ENCODE peak calls at places on chromosomes 12 and 14, in seven cellular contexts. P is stimulated activated CD4-positive, alpha-beta T cell treated with anti-CD3 and anti-CD28 coated beads, Interleukin-1b, Interleukin-23, amount 100 ng/mL, for 1 hour; T is endothelial cell; Y is WTC11; X is WERI-Rb-1; Q is HFFc6; O is RPMI8226. H is an unnamed sample.

GRCh38 chr12:93167841-93168492 is 209.8 kb upstream of the NUDT4 start:
- DNase-seq in Y (peak), Q (no peak), P (no peak), T (no peak), X (no peak), O (no peak), H (no peak)

GRCh38 chr12:27969011-27969900 is 3.3 kb downstream of the PTHLH start:
- DNase-seq in Q (peak), X (peak), T (peak), Y (peak), P (no peak), O (no peak), H (no peak)

GRCh38 chr14:59688224-59689170 is 111.9 kb upstream of the CCDC175 start:
- DNase-seq in X (peak), Q (peak), O (peak), P (no peak), Y (peak), T (peak), H (peak)

GRCh38 chr12:71440393-71441349 is 1.1 kb downstream of the LGR5 start:
- DNase-seq in P (no peak), X (no peak), T (peak), Q (no peak), O (no peak), Y (peak), H (no peak)

GRCh38 chr14:96567289-96567899 is 65.2 kb downstream of the PAPOLA start:
- DNase-seq in O (peak), T (no peak), P (no peak), X (no peak), Q (peak), Y (no peak), H (no peak)

GRCh38 chr12:123027726-123028445 is 47.4 kb downstream of the ARL6IP4 start:
- DNase-seq in P (no peak), O (no peak), Y (no peak), Q (no peak), T (no peak), X (no peak), H (no peak)

GRCh38 chr12:50579757-50580267 is 75.0 kb downstream of the DIP2B start:
- DNase-seq in Q (peak), T (no peak), X (no peak), O (no peak), Y (no peak), P (no peak), H (no peak)

GRCh38 chr12:108779998-108780688 is 48.8 kb upstream of the CORO1C start:
- DNase-seq in P (no peak), Q (no peak), O (no peak), X (no peak), Y (no peak), T (no peak), H (no peak)

GRCh38 chr12:46455648-46456352 is 83.2 kb upstream of the SLC38A2 start:
- DNase-seq in Q (no peak), O (no peak), Y (no peak), P (no peak), X (no peak), T (no peak), H (no peak)

GRCh38 chr12:8088574-8088973 is 6.5 kb downstream of the NECAP1 start:
- DNase-seq in Y (no peak), O (no peak), P (no peak), T (no peak), Q (no peak), X (peak), H (no peak)

GRCh38 chr14:93430889-93431670 is at the start of gene UNC79:
- DNase-seq in P (no peak), Q (no peak), Y (peak), T (peak), X (peak), O (no peak), H (no peak)

GRCh38 chr14:28936601-28937000 is 170.0 kb downstream of the FOXG1 start:
- DNase-seq in O (no peak), P (no peak), X (no peak), Q (no peak), T (no peak), Y (no peak), H (no peak)

GRCh38 chr14:25122843-25123242 is 72.9 kb upstream of the STXBP6 start:
- DNase-seq in Y (no peak), O (no peak), P (no peak), X (no peak), Q (no peak), T (no peak), H (no peak)

GRCh38 chr14:93894992-93895391 is 32.2 kb upstream of the FAM181A start:
- DNase-seq in O (no peak), Q (no peak), P (no peak), T (no peak), Y (peak), X (peak), H (no peak)

GRCh38 chr14:92563359-92563758 is 49.8 kb downstream of the RIN3 start:
- DNase-seq in T (no peak), Q (peak), Y (no peak), O (no peak), X (no peak), P (no peak), H (no peak)

GRCh38 chr12:10363922-10364838 is 25.7 kb downstream of the KLRK1 start:
- DNase-seq in X (no peak), P (no peak), O (peak), T (peak), Q (peak), Y (no peak), H (peak)

GRCh38 chr12:92044435-92044834 is 101.2 kb downstream of the BTG1 start:
- DNase-seq in Q (no peak), P (no peak), X (no peak), O (no peak), T (no peak), Y (no peak), H (no peak)

GRCh38 chr12:43937947-43938346 is 102.1 kb downstream of the TMEM117 start:
- DNase-seq in X (peak), Y (peak), P (no peak), Q (no peak), O (peak), T (no peak), H (no peak)

GRCh38 chr12:8127138-8127537 is 3.7 kb downstream of the CLEC4A start:
- DNase-seq in X (no peak), O (no peak), Y (no peak), P (no peak), Q (no peak), T (no peak), H (no peak)

GRCh38 chr14:23816371-23816770 is 137.2 kb upstream of the DHRS4 start:
- DNase-seq in X (no peak), Q (no peak), P (no peak), T (no peak), Y (no peak), O (no peak), H (no peak)

GRCh38 chr12:29429999-29430698 is 49.2 kb upstream of the ERGIC2 start:
- DNase-seq in Y (no peak), O (peak), X (no peak), P (no peak), T (no peak), Q (no peak), H (no peak)

GRCh38 chr14:20631821-20632389 is 9.6 kb downstream of the OR6S1 start:
- DNase-seq in P (no peak), O (peak), Y (peak), X (no peak), T (peak), Q (peak), H (no peak)

GRCh38 chr12:76030378-76031080 is 1.0 kb downstream of the PHLDA1 start:
- DNase-seq in P (no peak), Q (peak), T (peak), O (peak), X (peak), Y (peak), H (peak)

GRCh38 chr12:46556105-46556559 is 183.6 kb upstream of the SLC38A2 start:
- DNase-seq in O (no peak), Y (no peak), Q (peak), T (no peak), X (no peak), P (no peak), H (no peak)

GRCh38 chr12:1205512-1206060 is 214.6 kb downstream of the ERC1 start:
- DNase-seq in O (no peak), Q (peak), Y (no peak), X (no peak), P (no peak), T (no peak), H (no peak)

GRCh38 chr14:63901434-63902085 is 48.8 kb downstream of the SYNE2 start:
- DNase-seq in Y (no peak), P (no peak), T (no peak), X (no peak), O (no peak), Q (peak), H (no peak)

GRCh38 chr12:132967736-132968135 is 11.6 kb upstream of the ZNF605 start:
- DNase-seq in X (no peak), Y (no peak), O (no peak), Q (no peak), T (no peak), P (no peak), H (no peak)

H was measured in stimulated activated effector memory CD8-positive, alpha-beta T cell treated with anti-CD3 and anti-CD28 coated beads, Interleukin-12 subunit alpha, Interleukin-12 subunit beta, amount 100 ng/mL, for 72 hours.